ENCODE peak calls at places on chromosomes 13 and 19, in four cellular contexts. N, V, B and R are unnamed samples.

GRCh38 chr19:14906711-14907110 is 20.8 kb upstream of the OR7A17 start:
- DNase-seq in N (no peak), V (no peak), B (no peak), R (no peak)

GRCh38 chr19:21087871-21088270 is 5.9 kb downstream of the ZNF714 start:
- DNase-seq in V (no peak), B (no peak), N (no peak), R (no peak)

GRCh38 chr19:21439372-21439771 is 42.4 kb downstream of the ZNF493 start:
- DNase-seq in V (no peak), N (no peak), B (no peak), R (no peak)

GRCh38 chr13:107576430-107576829 is 638.9 kb downstream of the LIG4 start:
- DNase-seq in V (peak), B (no peak), N (no peak), R (no peak)

GRCh38 chr13:108408670-108409069 is 139.2 kb downstream of the TNFSF13B start:
- DNase-seq in V (no peak), N (no peak), B (no peak), R (no peak)

GRCh38 chr19:2469102-2469914 is 6.6 kb upstream of the GADD45B start:
- DNase-seq in V (peak), N (peak), B (no peak), R (peak)

GRCh38 chr13:54194233-54195024 is 1165.8 kb downstream of the OLFM4 start:
- DNase-seq in V (no peak), B (no peak), N (no peak), R (no peak)

GRCh38 chr19:13051581-13052165 is 51.0 kb downstream of the LYL1 start:
- DNase-seq in N (peak), B (peak), V (peak), R (peak)

GRCh38 chr19:15449620-15450527 is at the start of gene WIZ:
- DNase-seq in B (peak), N (peak), V (peak), R (peak)

GRCh38 chr19:974564-975257 is 9.4 kb upstream of the WDR18 start:
- DNase-seq in B (no peak), V (no peak), N (no peak), R (no peak)

GRCh38 chr13:46565808-46566750 is 13.1 kb downstream of the LRCH1 start:
- DNase-seq in V (no peak), B (no peak), N (no peak), R (no peak)

GRCh38 chr13:108326318-108326717 is 56.8 kb downstream of the TNFSF13B start:
- DNase-seq in V (no peak), N (peak), B (no peak), R (no peak)

GRCh38 chr13:99426426-99426825 is 74.8 kb upstream of the TM9SF2 start:
- DNase-seq in B (no peak), V (no peak), N (no peak), R (peak)

GRCh38 chr13:76012091-76012721 is 376.1 kb downstream of the LMO7 start:
- DNase-seq in B (no peak), N (peak), V (peak), R (no peak)

GRCh38 chr13:50415428-50415827 is 400.2 kb downstream of the KCNRG start:
- DNase-seq in N (no peak), V (peak), B (no peak), R (no peak)

GRCh38 chr13:113834496-113835200 is 29.2 kb downstream of the GAS6 start:
- DNase-seq in V (no peak), N (no peak), B (no peak), R (no peak)

GRCh38 chr19:13978306-13978705 is 26.0 kb downstream of the DCAF15 start:
- DNase-seq in B (peak), N (peak), V (no peak), R (peak)

GRCh38 chr13:26074706-26075105 is 22.9 kb upstream of the SHISA2 start:
- DNase-seq in V (peak), B (no peak), N (peak), R (no peak)

GRCh38 chr19:54231077-54231931 is 8.5 kb upstream of the LILRB3 start:
- DNase-seq in B (peak), N (peak), V (peak), R (peak)

GRCh38 chr13:92573467-92574057 is 653.0 kb upstream of the GPC6 start:
- DNase-seq in V (peak), N (peak), B (peak), R (peak)

GRCh38 chr19:18520848-18521691 is 800 bp downstream of the ELL start:
- DNase-seq in V (no peak), N (peak), B (peak), R (peak)

GRCh38 chr13:77516342-77516789 is 19.1 kb upstream of the SCEL start:
- DNase-seq in B (no peak), N (no peak), V (peak), R (no peak)

GRCh38 chr19:18494267-18494607 is 27.6 kb downstream of the ELL start:
- DNase-seq in N (no peak), V (peak), B (no peak), R (no peak)

GRCh38 chr19:21432590-21432989 is 35.7 kb downstream of the ZNF493 start:
- DNase-seq in B (no peak), N (no peak), V (no peak), R (no peak)

GRCh38 chr13:61252213-61252612 is 163.4 kb downstream of the PCDH20 start:
- DNase-seq in N (no peak), V (no peak), B (no peak), R (no peak)

GRCh38 chr19:1441677-1442438 is 3.7 kb downstream of the RPS15 start:
- DNase-seq in B (no peak), V (no peak), N (no peak), R (no peak)

GRCh38 chr13:21616880-21617279 is 12.9 kb upstream of the MICU2 start:
- DNase-seq in N (no peak), B (no peak), V (no peak), R (no peak)

GRCh38 chr13:39370554-39370953 is 232.4 kb downstream of the LHFPL6 start:
- DNase-seq in B (no peak), V (peak), N (no peak), R (no peak)

GRCh38 chr19:6519289-6519688 is 11.5 kb upstream of the TNFSF9 start:
- DNase-seq in B (no peak), N (no peak), V (peak), R (no peak)

GRCh38 chr19:29873024-29873800 is 61.4 kb downstream of the CCNE1 start:
- DNase-seq in B (peak), V (no peak), N (peak), R (peak)

GRCh38 chr19:18007605-18007938 is 398 bp upstream of the ARRDC2 start:
- DNase-seq in N (no peak), B (no peak), V (no peak), R (no peak)

GRCh38 chr13:98856983-98857382 is 104.5 kb upstream of the SLC15A1 start:
- DNase-seq in V (no peak), B (no peak), N (no peak), R (no peak)

GRCh38 chr19:55251296-55252081 is 7.3 kb downstream of the PPP6R1 start:
- DNase-seq in V (peak), N (no peak), B (no peak), R (no peak)

GRCh38 chr19:639251-640155 is at the start of gene FGF22:
- DNase-seq in V (peak), N (peak), B (peak), R (peak)

GRCh38 chr19:31285744-31286143 is 63.5 kb downstream of the TSHZ3 start:
- DNase-seq in V (peak), N (no peak), B (no peak), R (no peak)

GRCh38 chr19:52735734-52736133 is 890 bp upstream of the ZNF611 start:
- DNase-seq in N (peak), V (no peak), B (peak), R (peak)

GRCh38 chr19:32404939-32405430 is 585 bp upstream of the DPY19L3 start:
- DNase-seq in V (peak), B (peak), N (no peak), R (no peak)

GRCh38 chr19:46839752-46840151 is 10.9 kb downstream of the AP2S1 start:
- DNase-seq in N (no peak), V (no peak), B (no peak), R (no peak)

DNA sequence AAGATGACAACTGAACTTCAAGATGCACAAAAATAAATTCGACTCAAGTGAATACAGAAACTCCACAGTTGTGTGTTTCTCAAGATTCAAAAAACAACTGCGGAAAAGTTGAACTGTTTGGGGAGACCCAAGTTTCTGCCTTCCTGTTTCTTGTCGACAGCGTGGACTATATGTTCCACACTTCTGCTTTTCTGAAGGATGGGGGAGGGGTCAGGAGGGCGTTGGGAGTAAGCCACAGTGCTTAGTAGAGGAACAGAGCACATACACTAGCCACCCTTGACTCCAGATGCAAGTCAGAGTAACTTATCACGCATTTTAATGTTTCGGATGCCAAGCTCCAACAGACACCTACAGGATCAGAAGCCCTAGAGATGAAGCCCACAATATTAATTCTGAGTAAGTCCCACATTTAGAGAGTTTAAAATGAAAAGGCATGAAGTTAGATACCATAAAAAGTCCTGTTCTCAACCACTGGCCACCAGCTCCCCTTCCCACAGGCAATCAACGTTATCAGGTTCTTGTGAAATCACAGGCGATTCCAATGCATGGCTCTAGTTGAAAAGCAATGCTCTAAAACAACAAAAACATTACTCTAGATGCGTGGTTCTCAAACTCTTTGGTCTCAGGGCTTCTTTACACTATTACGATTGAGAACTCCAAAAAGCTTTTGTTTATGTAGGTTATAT is 4.2 kb downstream of the TUBGCP3 start:
- DNase-seq in V (no peak), N (no peak), B (no peak), R (no peak)
- H3K9ac ChIP-seq in V (no peak), N (no peak), B (no peak), R (no peak)

GRCh38 chr13:24356837-24357236 is 47.5 kb downstream of the C1QTNF9 start:
- DNase-seq in B (no peak), V (no peak), N (no peak), R (no peak)
- H3K4ac ChIP-seq in B (no peak), V (no peak), N (no peak), R (no peak)

DNA sequence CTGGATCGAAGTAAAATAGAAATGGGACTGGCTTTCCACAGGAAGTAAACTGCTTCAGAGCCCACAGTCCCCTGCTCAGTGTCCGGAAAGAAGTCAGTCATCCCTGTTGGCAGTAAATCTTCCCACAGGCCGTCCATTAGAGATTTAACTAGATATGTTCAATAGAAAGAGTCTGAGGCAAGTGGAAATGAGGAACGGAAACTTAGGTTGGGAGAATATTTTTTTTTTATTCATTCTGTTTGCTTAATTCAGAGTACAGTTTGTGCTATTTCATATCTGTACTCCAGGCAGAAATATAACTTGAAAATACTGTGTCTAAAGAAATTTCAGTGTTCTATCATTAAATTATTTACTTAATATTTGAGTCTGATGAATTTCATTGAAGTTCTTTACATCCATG is 22.7 kb downstream of the SLC25A15 start:
- DNase-seq in B (no peak), V (no peak), N (no peak), R (no peak)
- H4K5ac ChIP-seq in B (no peak), V (no peak), N (no peak), R (no peak)

DNA sequence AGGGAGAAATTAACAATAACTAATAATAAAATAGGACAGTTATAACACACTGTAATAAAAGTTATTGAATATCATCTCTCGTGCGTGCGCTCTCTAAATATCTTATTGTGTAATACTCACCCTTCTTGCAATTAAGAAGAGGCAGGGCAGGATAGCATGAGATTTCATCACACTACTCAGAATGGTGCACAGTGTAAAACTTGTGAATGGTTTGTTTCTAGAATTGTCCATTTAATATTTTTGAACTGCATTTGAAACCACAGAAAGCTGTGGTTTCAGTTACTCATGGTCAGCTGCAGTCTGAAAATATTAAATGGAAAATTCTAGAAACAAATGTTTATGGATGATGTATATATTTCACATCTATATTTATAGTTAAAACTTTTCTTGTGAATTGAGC is 161.1 kb downstream of the DCT start:
- DNase-seq in N (no peak), V (peak), B (no peak), R (no peak)
- H3K9ac ChIP-seq in N (no peak), V (no peak), B (no peak), R (no peak)

GRCh38 chr19:39157997-39158389 is 32.4 kb downstream of the PAK4 start:
- DNase-seq in N (no peak), V (no peak), B (no peak), R (no peak)
- H3K4ac ChIP-seq in N (no peak), V (no peak), B (peak), R (no peak)

DNA sequence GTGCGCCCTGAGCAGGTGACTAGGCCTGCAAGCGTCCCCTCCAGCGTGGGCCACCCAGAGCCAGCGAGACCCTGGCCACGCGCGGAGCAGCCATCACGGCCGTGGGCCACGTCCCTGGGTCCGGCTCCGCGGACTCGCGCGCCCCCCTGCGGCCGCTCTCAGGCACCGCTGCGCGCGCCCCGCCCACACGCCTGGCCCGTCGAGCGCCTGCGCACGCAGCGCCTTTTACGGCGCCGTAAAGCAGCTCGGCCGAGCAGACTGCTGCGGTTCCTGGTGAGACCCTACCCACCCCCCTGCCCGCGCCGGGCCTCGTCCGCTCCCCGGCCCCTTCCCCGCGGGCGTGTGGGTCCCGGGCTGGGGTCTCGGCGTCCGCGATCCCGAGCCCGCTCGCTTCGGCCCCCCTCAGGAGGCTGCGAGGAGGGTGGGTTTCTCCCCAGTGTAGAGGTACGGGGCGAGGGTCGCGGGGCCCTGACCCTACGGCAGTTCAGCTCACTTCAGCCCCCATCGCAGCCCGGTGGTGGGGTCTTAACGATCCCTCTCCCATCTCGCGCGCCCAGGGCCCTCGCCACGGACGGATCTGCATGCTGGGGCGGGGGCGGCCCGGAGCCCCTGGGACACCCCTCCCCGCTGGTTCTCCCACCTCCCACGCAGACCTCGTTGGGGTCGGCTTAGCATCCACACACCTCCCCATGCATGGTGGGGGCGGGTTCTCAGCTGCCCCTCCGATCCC is at the start of gene TRAPPC5:
- DNase-seq in N (peak), V (peak), B (peak), R (peak)
- H4K5ac ChIP-seq in N (no peak), V (peak), B (peak), R (no peak)

DNA sequence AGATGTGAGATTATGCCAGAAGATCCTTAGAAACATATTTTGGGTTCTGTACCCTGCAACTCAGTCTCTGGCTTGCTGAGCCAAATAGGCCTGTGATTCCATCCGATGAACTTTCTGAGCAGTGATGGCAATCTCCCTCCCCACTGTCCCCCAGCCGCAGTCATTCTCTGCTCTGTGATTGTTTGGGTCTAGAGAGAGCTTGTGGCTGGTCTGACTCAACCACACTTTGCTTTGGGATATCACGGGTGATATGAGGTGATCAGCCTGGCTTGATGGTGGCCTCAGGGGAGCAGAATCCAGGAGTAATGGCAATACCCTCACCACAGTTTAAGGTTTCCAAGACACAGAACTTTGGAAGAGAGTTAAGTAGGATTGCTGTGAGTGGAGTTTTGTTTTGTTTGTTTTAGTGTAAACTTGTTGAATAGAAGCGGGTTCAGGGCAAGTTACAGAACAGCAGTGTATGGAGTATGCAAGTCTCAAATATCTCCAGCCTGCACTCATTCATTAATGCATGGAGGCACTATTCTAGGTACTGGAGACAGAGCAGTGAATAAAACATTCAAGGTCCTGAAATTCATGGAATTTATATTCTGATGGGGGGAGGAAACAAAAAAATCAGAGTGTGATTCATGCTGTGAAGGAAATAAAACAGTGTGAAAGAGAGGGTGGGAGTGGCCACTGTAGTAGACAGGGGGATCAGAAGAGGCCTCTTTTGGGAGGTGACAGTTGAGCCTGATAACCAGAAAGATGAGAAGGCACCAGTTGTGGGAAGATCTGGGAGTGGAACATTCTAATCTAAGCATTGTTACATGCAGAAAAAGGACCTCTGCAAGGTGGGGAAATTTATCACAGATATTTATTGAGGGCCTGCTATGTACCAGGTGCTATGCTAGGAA is 5.4 kb downstream of the SAMD4B start:
- DNase-seq in B (no peak), N (no peak), V (peak), R (no peak)
- H3K9ac ChIP-seq in B (no peak), N (no peak), V (no peak), R (peak)

GRCh38 chr19:34180273-34180672 is 8.0 kb downstream of the LSM14A start:
- DNase-seq in N (no peak), V (no peak), B (no peak), R (no peak)

GRCh38 chr19:34180709-34181108 is 8.4 kb downstream of the LSM14A start:
- DNase-seq in N (no peak), B (no peak), V (no peak), R (no peak)

GRCh38 chr19:34181111-34181864 is 9.0 kb downstream of the LSM14A start:
- DNase-seq in B (no peak), N (no peak), V (no peak), R (no peak)

GRCh38 chr19:34184880-34185491 is 12.7 kb downstream of the LSM14A start:
- DNase-seq in B (peak), N (no peak), V (no peak), R (no peak)

GRCh38 chr19:34182125-34182524 is 9.8 kb downstream of the LSM14A start:
- DNase-seq in V (no peak), N (no peak), B (no peak), R (no peak)
- H3K4ac ChIP-seq in V (no peak), N (no peak), B (no peak), R (no peak)